ENCODE peak calls at places on chromosomes 4 and X, in eight cellular contexts. A, F, N, E, J, G, U and Z are unnamed samples.
A peak's percentile ranks its signal among the peaks of the same experiment; 100 is the strongest.

GRCh38 chrX:63513825-63514574 is 162.9 kb upstream of the SPIN4 start:
- DNase-seq in A (peak; percentile 84), F (peak; percentile 54), N (peak; percentile 90), E (no peak), J (peak; percentile 56), G (no peak), U (peak; percentile 80), Z (peak; percentile 92)

GRCh38 chr4:24210332-24210902 is 320.6 kb upstream of the PPARGC1A start:
- DNase-seq in A (peak; percentile 70), F (peak; percentile 59), N (peak; percentile 96), E (no peak), J (peak; percentile 87), G (peak; percentile 21), U (peak; percentile 96), Z (peak; percentile 93)

GRCh38 chrX:13763489-13763888 is 28.9 kb downstream of the OFD1 start:
- DNase-seq in A (no peak), F (peak; percentile 2), N (no peak), E (no peak), J (no peak), G (no peak), U (no peak), Z (no peak)

GRCh38 chr4:125520258-125520990 is 205.7 kb downstream of the FAT4 start:
- DNase-seq in A (peak; percentile 79), F (no peak), N (peak; percentile 8), E (no peak), J (no peak), G (no peak), U (peak; percentile 41), Z (peak; percentile 69)

GRCh38 chr4:47349323-47349722 is 114.2 kb downstream of the COMMD8 start:
- DNase-seq in A (peak; percentile 28), F (no peak), N (no peak), E (no peak), J (peak; percentile 41), G (no peak), U (peak; percentile 89), Z (peak; percentile 4)

GRCh38 chr4:184250795-184251679 is 33.4 kb upstream of the ENPP6 start:
- DNase-seq in A (peak; percentile 70), F (no peak), N (peak; percentile 51), E (no peak), J (peak; percentile 6), G (no peak), U (peak; percentile 60), Z (peak; percentile 59)

GRCh38 chr4:186942745-186943606 is 219.3 kb upstream of the FAT1 start:
- DNase-seq in A (peak; percentile 62), F (peak; percentile 42), N (peak; percentile 29), E (no peak), J (no peak), G (peak; percentile 46), U (peak; percentile 73), Z (no peak)

GRCh38 chrX:18672008-18672407 is at the start of gene RS1:
- DNase-seq in A (no peak), F (no peak), N (no peak), E (no peak), J (no peak), G (no peak), U (no peak), Z (no peak)

GRCh38 chr4:48222491-48222890 is 47.1 kb downstream of the TEC start:
- DNase-seq in A (no peak), F (no peak), N (no peak), E (no peak), J (no peak), G (no peak), U (no peak), Z (no peak)

GRCh38 chrX:155871934-155872333 is 9.2 kb upstream of the VAMP7 start:
- DNase-seq in A (no peak), F (no peak), N (no peak), E (no peak), J (no peak), G (no peak), U (no peak), Z (no peak)

GRCh38 chr4:157701695-157701994 is 471.2 kb downstream of the GASK1B start:
- DNase-seq in A (no peak), F (no peak), N (no peak), E (no peak), J (no peak), G (no peak), U (no peak), Z (no peak)

GRCh38 chr4:175413561-175413960 is 398.5 kb downstream of the GPM6A start:
- DNase-seq in A (no peak), F (no peak), N (peak; percentile 63), E (no peak), J (no peak), G (no peak), U (no peak), Z (no peak)

GRCh38 chr4:112284662-112285411 is 867 bp downstream of the TIFA start:
- DNase-seq in A (peak; percentile 30), F (peak; percentile 40), N (peak; percentile 41), E (no peak), J (no peak), G (peak; percentile 38), U (peak; percentile 24), Z (peak; percentile 51)

GRCh38 chr4:145920205-145920604 is 18.4 kb downstream of the ZNF827 start:
- DNase-seq in A (peak; percentile 94), F (no peak), N (peak; percentile 99), E (no peak), J (peak; percentile 70), G (no peak), U (peak; percentile 93), Z (peak; percentile 93)

GRCh38 chr4:43339435-43339834 is 446.9 kb downstream of the GRXCR1 start:
- DNase-seq in A (peak; percentile 71), F (no peak), N (peak; percentile 46), E (no peak), J (no peak), G (no peak), U (peak; percentile 83), Z (peak; percentile 80)

GRCh38 chrX:25296850-25297249 is 281.1 kb upstream of the ARX start:
- DNase-seq in A (no peak), F (no peak), N (no peak), E (no peak), J (no peak), G (no peak), U (no peak), Z (no peak)

DNA sequence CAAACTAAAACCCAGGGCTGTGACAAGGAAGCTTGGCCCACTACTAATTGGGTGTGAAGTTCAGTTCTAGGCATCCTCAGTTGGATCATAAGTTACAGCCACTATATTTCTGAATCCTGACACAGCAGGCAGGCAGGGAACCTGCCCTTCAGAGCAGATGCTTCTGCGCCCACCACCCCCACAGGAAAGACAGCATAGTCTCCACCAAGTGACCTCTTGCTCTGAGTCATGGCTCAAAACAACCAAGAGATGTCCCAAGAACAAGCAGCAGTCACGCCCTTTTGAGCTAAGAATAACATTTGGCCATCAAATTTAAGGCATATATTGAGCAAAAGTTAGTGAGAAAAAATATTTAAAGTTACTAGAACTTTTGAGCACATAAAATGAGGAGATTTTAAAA is 170.7 kb upstream of the SMARCAD1 start:
- DNase-seq in A (no peak), F (no peak), N (no peak), E (no peak), J (no peak), G (no peak), U (no peak), Z (no peak)
- H3K4me3 ChIP-seq in A (no peak overlapping the region), F (no peak overlapping the region), N (no peak overlapping the region), E (no peak overlapping the region), J (no peak overlapping the region), G (no peak overlapping the region), U (no peak overlapping the region), Z (no peak overlapping the region)

GRCh38 chr4:15951781-15952180 is 11.2 kb downstream of the FGFBP2 start:
- DNase-seq in A (no peak), F (no peak), N (no peak), E (no peak), J (no peak), G (no peak), U (no peak), Z (no peak)

GRCh38 chr4:15953625-15954024 is 9.3 kb downstream of the FGFBP2 start:
- DNase-seq in A (no peak), F (no peak), N (no peak), E (peak; percentile 15), J (no peak), G (no peak), U (no peak), Z (no peak)

GRCh38 chr4:15958562-15958961 is 4.4 kb downstream of the FGFBP2 start:
- DNase-seq in A (no peak), F (no peak), N (no peak), E (no peak), J (no peak), G (no peak), U (no peak), Z (no peak)

GRCh38 chr4:15956179-15956850 is 6.7 kb downstream of the FGFBP2 start:
- DNase-seq in A (peak; percentile 67), F (peak; percentile 84), N (peak; percentile 48), E (peak; percentile 58), J (no peak), G (peak; percentile 68), U (peak; percentile 45), Z (peak; percentile 61)

DNA sequence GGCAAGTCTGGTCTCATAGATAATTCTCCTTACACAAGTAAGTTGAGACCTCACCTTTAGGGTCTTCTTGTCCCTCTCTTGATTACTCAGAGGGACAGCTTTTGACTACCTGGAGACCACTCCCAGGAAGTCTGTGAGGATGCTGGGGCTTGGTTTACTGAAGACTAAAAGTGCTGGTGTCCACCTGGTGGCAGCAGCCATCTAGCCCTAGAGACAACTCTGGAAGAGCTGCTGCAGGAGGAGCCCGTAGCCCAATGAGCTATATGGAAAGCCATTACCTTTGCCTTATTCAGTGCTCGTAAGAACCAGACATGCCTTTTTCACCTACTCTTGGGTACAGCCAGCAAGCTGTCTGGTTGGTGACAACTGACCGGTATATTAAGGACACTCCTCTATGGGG is 7.3 kb downstream of the FGFBP2 start:
- DNase-seq in A (peak; percentile 23), F (no peak), N (no peak), E (no peak), J (no peak), G (no peak), U (peak; percentile 23), Z (peak; percentile 11)
- TF ChIP-seq CTCF in A (peak; percentile 33), F (no peak), N (peak; percentile 37), E (peak; percentile 10), J (peak; percentile 36), G (no peak), U (peak; percentile 36), Z (peak; percentile 27)

GRCh38 chr4:41143721-41144379 is 70.5 kb downstream of the APBB2 start:
- DNase-seq in A (peak; percentile 42), F (no peak), N (peak; percentile 83), E (no peak), J (no peak), G (no peak), U (no peak), Z (peak; percentile 53)
- H3K4me3 ChIP-seq in A (peak overlapping the region; percentile 29), F (no peak overlapping the region), N (peak overlapping the region; percentile 35), E (no peak overlapping the region), J (peak overlapping the region; percentile 28), G (no peak overlapping the region), U (no peak overlapping the region), Z (peak overlapping the region; percentile 8)

DNA sequence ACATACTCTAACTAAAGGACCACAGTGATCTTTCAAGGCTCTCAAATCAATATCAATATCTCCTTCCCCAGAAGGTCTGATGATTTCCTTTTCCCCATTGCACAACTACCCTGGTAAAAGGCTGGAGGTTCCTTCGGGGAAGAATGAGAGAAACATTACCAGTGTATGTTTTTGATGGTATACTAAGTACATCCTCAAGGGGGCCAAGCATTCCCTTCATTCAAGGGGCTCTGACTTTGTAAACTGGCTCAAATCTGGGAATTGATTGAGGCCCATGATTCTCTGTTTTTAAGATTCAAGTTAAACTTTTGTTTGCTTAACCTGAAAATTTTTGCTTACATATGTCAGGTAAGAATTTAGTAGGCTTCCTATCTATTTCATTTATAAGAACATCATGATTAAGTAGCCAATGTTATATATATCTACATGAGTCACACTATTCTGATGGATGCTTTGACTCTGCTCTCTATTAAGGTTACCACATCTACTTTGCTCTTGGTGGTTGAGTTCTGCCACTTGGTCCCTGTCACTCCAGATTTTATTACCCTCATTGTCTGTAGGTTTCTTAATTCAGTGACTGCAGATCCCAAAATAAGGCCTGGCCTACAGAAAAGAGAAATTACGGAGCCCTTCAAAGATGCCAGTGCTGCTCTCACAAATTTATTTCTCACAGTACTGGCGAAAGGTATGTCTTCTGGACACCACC is 16.4 kb upstream of the GUCY1B1 start:
- DNase-seq in A (no peak), F (no peak), N (no peak), E (no peak), J (no peak), G (no peak), U (no peak), Z (no peak)
- TF ChIP-seq CTCF in A (no peak), F (no peak), N (no peak), E (no peak), J (peak; percentile 43), G (no peak), U (no peak), Z (no peak)